ENCODE peak calls at places on chromosomes 1 and 21, in five cellular contexts. Q is gastrocnemius medialis, A is colonic mucosa, J is lung, K is GM23248. P is an unnamed sample.

GRCh38 chr1:170662561-170662971 is 1.4 kb upstream of the PRRX1 start:
- DNase-seq in Q (no peak), A (no peak), J (no peak), K (peak; percentile 64), P (no peak)

GRCh38 chr1:223345720-223346119 is 18.3 kb downstream of the SUSD4 start:
- DNase-seq in Q (no peak), A (no peak), J (no peak), K (no peak), P (no peak)

GRCh38 chr1:156086256-156086662 is 4.0 kb upstream of the MEX3A start:
- DNase-seq in Q (no peak), A (no peak), J (peak; percentile 57), K (no peak), P (no peak)

GRCh38 chr1:222886194-222887126 is 71.6 kb downstream of the DISP1 start:
- DNase-seq in Q (no peak), A (no peak), J (no peak), K (no peak), P (no peak)

GRCh38 chr1:228968841-228969606 is 233.7 kb downstream of the RHOU start:
- DNase-seq in Q (no peak), A (no peak), J (no peak), K (no peak), P (no peak)

GRCh38 chr1:26016944-26017545 is 4.5 kb upstream of the EXTL1 start:
- DNase-seq in Q (no peak), A (no peak), J (no peak), K (no peak), P (no peak)

GRCh38 chr1:96968582-96969378 is 247.2 kb downstream of the PTBP2 start:
- DNase-seq in Q (no peak), A (no peak), J (no peak), K (peak; percentile 58), P (no peak)

GRCh38 chr21:31660134-31660565 is 657 bp downstream of the SOD1 start:
- DNase-seq in Q (peak; percentile 6), A (peak; percentile 48), J (peak; percentile 34), K (no peak), P (peak; percentile 47)

GRCh38 chr1:12178511-12178910 is 11.7 kb downstream of the TNFRSF1B start:
- DNase-seq in Q (no peak), A (no peak), J (no peak), K (no peak), P (no peak)

GRCh38 chr1:41496080-41497055 is 11.9 kb upstream of the EDN2 start:
- DNase-seq in Q (peak; percentile 90), A (peak; percentile 80), J (peak; percentile 87), K (peak; percentile 93), P (peak; percentile 92)

GRCh38 chr1:43653339-43653738 is 3.4 kb downstream of the KDM4A start:
- DNase-seq in Q (no peak), A (no peak), J (no peak), K (peak; percentile 77), P (no peak)

GRCh38 chr1:178273707-178274410 is 180.0 kb downstream of the RASAL2 start:
- DNase-seq in Q (no peak), A (no peak), J (no peak), K (peak; percentile 35), P (no peak)

GRCh38 chr1:67729872-67730271 is 44.9 kb downstream of the GADD45A start:
- DNase-seq in Q (no peak), A (no peak), J (no peak), K (no peak), P (no peak)

GRCh38 chr1:91022518-91022929 is 689 bp upstream of the ZNF644 start:
- DNase-seq in Q (no peak), A (no peak), J (no peak), K (no peak), P (no peak)

GRCh38 chr21:42061195-42061865 is 9.8 kb upstream of the UMODL1 start:
- DNase-seq in Q (peak; percentile 29), A (peak; percentile 41), J (peak; percentile 50), K (no peak), P (no peak)

GRCh38 chr21:42107177-42107880 is 36.2 kb downstream of the UMODL1 start:
- DNase-seq in Q (no peak), A (no peak), J (no peak), K (no peak), P (no peak)

GRCh38 chr1:55362558-55362957 is 147.4 kb upstream of the USP24 start:
- DNase-seq in Q (peak; percentile 42), A (no peak), J (no peak), K (peak; percentile 90), P (no peak)

GRCh38 chr1:153520818-153521476 is 14.8 kb downstream of the S100A6 start:
- DNase-seq in Q (no peak), A (peak; percentile 19), J (no peak), K (no peak), P (no peak)

GRCh38 chr1:6870086-6870485 is 84.8 kb downstream of the CAMTA1 start:
- DNase-seq in Q (no peak), A (no peak), J (no peak), K (peak; percentile 46), P (no peak)

GRCh38 chr1:160284220-160284781 is 632 bp downstream of the PEX19 start:
- DNase-seq in Q (no peak), A (peak; percentile 19), J (peak; percentile 47), K (peak; percentile 90), P (no peak)

GRCh38 chr1:46363121-46363520 is 22.5 kb downstream of the NSUN4 start:
- DNase-seq in Q (no peak), A (no peak), J (no peak), K (no peak), P (no peak)

GRCh38 chr1:151184211-151184610 is 5.8 kb downstream of the VPS72 start:
- DNase-seq in Q (no peak), A (no peak), J (no peak), K (no peak), P (no peak)

GRCh38 chr1:53651356-53651755 is 87.6 kb downstream of the GLIS1 start:
- DNase-seq in Q (no peak), A (no peak), J (no peak), K (no peak), P (no peak)

GRCh38 chr1:25501235-25502058 is 42.0 kb upstream of the LDLRAP1 start:
- DNase-seq in Q (no peak), A (peak; percentile 50), J (no peak), K (peak; percentile 76), P (no peak)

GRCh38 chr1:191350938-191351337 is 807.3 kb upstream of the RGS18 start:
- DNase-seq in Q (no peak), A (no peak), J (no peak), K (no peak), P (no peak)

GRCh38 chr1:212651521-212651920 is 43.0 kb downstream of the ATF3 start:
- DNase-seq in Q (no peak), A (no peak), J (no peak), K (peak; percentile 85), P (no peak)

GRCh38 chr1:186605762-186606350 is 74.4 kb downstream of the PTGS2 start:
- DNase-seq in Q (no peak), A (peak; percentile 34), J (peak; percentile 48), K (peak; percentile 80), P (no peak)

GRCh38 chr1:210400043-210400840 is 71.5 kb downstream of the HHAT start:
- DNase-seq in Q (no peak), A (peak; percentile 56), J (peak; percentile 41), K (peak; percentile 79), P (peak; percentile 26)

GRCh38 chr1:211420845-211421454 is 71.0 kb downstream of the RD3 start:
- DNase-seq in Q (no peak), A (no peak), J (no peak), K (peak; percentile 65), P (no peak)

GRCh38 chr1:163115887-163116286 is 46.7 kb downstream of the RGS4 start:
- DNase-seq in Q (no peak), A (no peak), J (no peak), K (no peak), P (no peak)

GRCh38 chr1:248239478-248239877 is 8.3 kb downstream of the OR2M4 start:
- DNase-seq in Q (no peak), A (no peak), J (no peak), K (no peak), P (no peak)

GRCh38 chr1:12296623-12297022 is 66.8 kb downstream of the VPS13D start:
- DNase-seq in Q (no peak), A (no peak), J (no peak), K (peak; percentile 84), P (no peak)

GRCh38 chr1:114607223-114607622 is 25.8 kb upstream of the BCAS2 start:
- DNase-seq in Q (no peak), A (no peak), J (no peak), K (no peak), P (no peak)

GRCh38 chr1:173529106-173529505 is 52.0 kb downstream of the PRDX6 start:
- DNase-seq in Q (no peak), A (no peak), J (no peak), K (no peak), P (no peak)

GRCh38 chr1:188584119-188584518 is 1755.4 kb downstream of the PLA2G4A start:
- DNase-seq in Q (no peak), A (no peak), J (no peak), K (no peak), P (no peak)

GRCh38 chr1:207828485-207829158 is 76.8 kb downstream of the CD46 start:
- DNase-seq in Q (peak; percentile 78), A (peak; percentile 87), J (peak; percentile 74), K (peak; percentile 89), P (peak; percentile 78)

GRCh38 chr1:243927401-243927800 is 77.4 kb upstream of the AKT3 start:
- DNase-seq in Q (no peak), A (no peak), J (no peak), K (peak; percentile 22), P (no peak)
- H3K4me1 ChIP-seq in Q (no peaks in the 10 kb centered on the region), A (no peaks in the 10 kb centered on the region), J (no peaks in the 10 kb centered on the region), K (peaks cover 43% of the 10 kb centered on the region), P (no peaks in the 10 kb centered on the region)

GRCh38 chr1:226110249-226111108 is 48.0 kb downstream of the H3-3A start:
- DNase-seq in Q (no peak), A (peak; percentile 67), J (peak; percentile 67), K (peak; percentile 82), P (peak; percentile 64)
- H3K27ac ChIP-seq in Q (peak overlapping the region; percentile 93), A (peak overlapping the region; percentile 92), J (peak overlapping the region; percentile 98), K (peak overlapping the region; percentile 86), P (peak overlapping the region; percentile 92)

DNA sequence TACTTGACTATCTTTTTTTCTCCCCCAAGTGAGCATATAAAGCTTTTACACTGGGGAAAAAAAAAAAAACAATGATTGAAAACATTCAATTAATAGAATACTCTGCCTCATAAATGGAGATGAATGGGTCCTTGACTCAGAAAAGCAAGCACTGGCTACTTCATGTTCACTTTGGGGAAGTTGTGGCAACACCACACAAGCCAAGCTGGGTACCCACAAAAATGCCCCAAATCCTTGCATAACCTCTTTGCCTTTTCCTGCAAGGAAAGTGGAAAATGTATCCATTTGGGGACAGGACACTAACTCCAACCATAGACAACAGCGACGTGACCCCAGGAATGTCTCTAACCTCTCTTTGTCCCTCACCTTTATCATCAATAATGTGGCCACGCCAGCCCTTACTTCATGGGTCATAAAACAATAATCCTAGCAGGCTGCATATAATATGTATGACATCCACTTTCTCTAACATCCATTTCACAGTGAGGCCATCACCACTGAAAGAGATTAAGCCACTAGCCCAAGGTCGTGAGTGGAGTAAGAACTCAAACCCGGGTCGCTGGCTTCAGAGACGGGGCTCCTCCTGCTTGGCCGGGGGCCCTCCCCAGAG is 2.3 kb downstream of the ECE1 start:
- DNase-seq in Q (no peak), A (no peak), J (no peak), K (no peak), P (no peak)
- H3K4me1 ChIP-seq in Q (peaks cover 8% of the 10 kb centered on the region), A (no peaks in the 10 kb centered on the region), J (peaks cover 18% of the 10 kb centered on the region), K (no peaks in the 10 kb centered on the region), P (no peaks in the 10 kb centered on the region)

DNA sequence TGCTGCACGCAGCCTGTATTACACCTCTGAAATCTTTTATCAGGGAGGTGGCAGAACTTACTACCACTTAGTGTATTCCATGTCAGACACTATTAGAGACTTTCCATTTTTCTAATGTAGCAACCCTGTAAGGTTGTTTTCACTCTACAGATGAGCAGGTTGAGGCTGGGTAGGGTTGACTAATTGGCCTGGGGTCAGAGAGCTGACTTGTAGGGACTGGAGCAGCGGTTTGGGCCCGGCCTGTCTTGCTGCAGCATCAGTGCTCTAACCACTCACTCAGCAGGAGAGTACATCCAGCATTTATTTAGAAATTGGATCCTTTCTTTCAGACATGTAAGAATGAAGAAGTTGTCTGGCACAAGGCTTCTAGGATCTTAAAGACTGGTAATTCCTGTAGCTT is 25.7 kb upstream of the NBL1 start:
- DNase-seq in Q (no peak), A (no peak), J (no peak), K (no peak), P (no peak)
- H3K27ac ChIP-seq in Q (no peak overlapping the region), A (no peak overlapping the region), J (no peak overlapping the region), K (no peak overlapping the region), P (no peak overlapping the region)